ENCODE peak calls at places on chromosome 18, in four cellular contexts. One of them, this sample, is unnamed.

GRCh38 chr18:62876828-62877227 is 161.5 kb downstream of the PHLPP1 start:
- DNase-seq in K562: no peak
- DNase-seq in GM12878: no peak
- DNase-seq in WTC11: no peak
- DNase-seq in this sample: no peak

GRCh38 chr18:65215865-65216466 is 534.8 kb upstream of the CDH7 start:
- DNase-seq in GM12878: no peak
- DNase-seq in WTC11: no peak
- DNase-seq in K562: no peak
- DNase-seq in this sample: no peak

GRCh38 chr18:46555213-46555612 is 101.8 kb downstream of the LOXHD1 start:
- DNase-seq in WTC11: no peak
- DNase-seq in GM12878: no peak
- DNase-seq in K562: no peak
- DNase-seq in this sample: peak

GRCh38 chr18:4293337-4293736 is 161.8 kb downstream of the DLGAP1 start:
- DNase-seq in GM12878: no peak
- DNase-seq in WTC11: no peak
- DNase-seq in K562: no peak
- DNase-seq in this sample: no peak

GRCh38 chr18:80112623-80113248 is 3.7 kb downstream of the ADNP2 start:
- DNase-seq in K562: peak
- DNase-seq in WTC11: no peak
- DNase-seq in GM12878: no peak
- DNase-seq in this sample: peak

GRCh38 chr18:79900610-79901570 is 50.6 kb downstream of the SLC66A2 start:
- DNase-seq in K562: no peak
- DNase-seq in WTC11: no peak
- DNase-seq in GM12878: no peak
- DNase-seq in this sample: no peak

GRCh38 chr18:76971149-76971548 is 148.8 kb downstream of the ZNF236 start:
- DNase-seq in K562: no peak
- DNase-seq in GM12878: no peak
- DNase-seq in WTC11: no peak
- DNase-seq in this sample: no peak

GRCh38 chr18:62637807-62638687 is 77.3 kb upstream of the PHLPP1 start:
- DNase-seq in WTC11: peak
- DNase-seq in K562: peak
- DNase-seq in GM12878: no peak
- DNase-seq in this sample: peak

GRCh38 chr18:62324917-62325805 is at the start of gene TNFRSF11A:
- DNase-seq in WTC11: peak
- DNase-seq in K562: peak
- DNase-seq in GM12878: no peak
- DNase-seq in this sample: no peak

GRCh38 chr18:79873449-79874110 is 75.8 kb downstream of the KCNG2 start:
- DNase-seq in WTC11: no peak
- DNase-seq in GM12878: no peak
- DNase-seq in K562: no peak
- DNase-seq in this sample: no peak

GRCh38 chr18:50203801-50204604 is 9.1 kb upstream of the MYO5B start:
- DNase-seq in GM12878: no peak
- DNase-seq in K562: peak
- DNase-seq in WTC11: peak
- DNase-seq in this sample: peak

GRCh38 chr18:2411381-2411977 is 159.8 kb downstream of the METTL4 start:
- DNase-seq in WTC11: no peak
- DNase-seq in K562: no peak
- DNase-seq in GM12878: no peak
- DNase-seq in this sample: no peak

GRCh38 chr18:79684787-79685186 is 5.2 kb downstream of the CTDP1 start:
- DNase-seq in WTC11: no peak
- DNase-seq in K562: no peak
- DNase-seq in GM12878: no peak
- DNase-seq in this sample: no peak

GRCh38 chr18:46386788-46387187 is 270.2 kb downstream of the LOXHD1 start:
- DNase-seq in GM12878: no peak
- DNase-seq in K562: no peak
- DNase-seq in WTC11: no peak
- DNase-seq in this sample: no peak

GRCh38 chr18:28823506-28824182 is 646.7 kb upstream of the CDH2 start:
- DNase-seq in K562: no peak
- DNase-seq in WTC11: no peak
- DNase-seq in GM12878: no peak
- DNase-seq in this sample: no peak
- TF ChIP-seq TCF7 in K562: no peak
- TF ChIP-seq TCF7 in WTC11: no peak
- TF ChIP-seq TCF7 in GM12878: no peak
- TF ChIP-seq TCF7 in this sample: no peak

GRCh38 chr18:35268811-35269210 is 21.2 kb downstream of the ZSCAN30 start:
- DNase-seq in GM12878: no peak
- DNase-seq in K562: no peak
- DNase-seq in WTC11: no peak
- DNase-seq in this sample: no peak

GRCh38 chr18:35267161-35267651 is 22.8 kb downstream of the ZSCAN30 start:
- DNase-seq in K562: no peak
- DNase-seq in WTC11: peak
- DNase-seq in GM12878: no peak
- DNase-seq in this sample: no peak

GRCh38 chr18:35267809-35268208 is 22.2 kb downstream of the ZSCAN30 start:
- DNase-seq in GM12878: no peak
- DNase-seq in WTC11: no peak
- DNase-seq in K562: no peak
- DNase-seq in this sample: no peak

GRCh38 chr18:35264409-35264808 is 23.6 kb downstream of the ZNF397 start:
- DNase-seq in K562: no peak
- DNase-seq in WTC11: no peak
- DNase-seq in GM12878: no peak
- DNase-seq in this sample: no peak
- TF ChIP-seq SP1 in K562: no peak
- TF ChIP-seq SP1 in WTC11: no peak
- TF ChIP-seq SP1 in GM12878: no peak
- TF ChIP-seq SP1 in this sample: no peak

DNA sequence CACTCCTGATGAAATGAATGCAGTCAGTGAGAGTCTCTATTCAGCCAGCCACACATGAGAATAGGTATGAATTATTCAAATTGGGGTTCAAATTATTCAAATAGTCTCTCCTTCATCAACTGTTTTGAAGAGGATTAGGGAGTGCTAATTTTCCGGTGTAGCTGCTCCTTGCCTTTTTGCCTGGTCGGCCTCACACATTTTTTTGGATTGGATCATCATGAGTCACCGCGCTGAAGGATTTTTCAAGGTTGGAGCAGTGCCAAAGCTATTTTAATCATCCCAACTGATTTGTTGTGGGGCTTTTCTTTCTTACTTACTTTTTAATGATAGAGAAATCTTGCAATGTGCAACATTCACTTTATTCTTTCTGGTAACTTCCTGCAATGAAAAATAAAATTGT is 2.4 kb upstream of the DTNA start:
- DNase-seq in WTC11: no peak
- DNase-seq in GM12878: no peak
- DNase-seq in K562: no peak
- DNase-seq in this sample: no peak
- TF ChIP-seq TCF7 in WTC11: no peak
- TF ChIP-seq TCF7 in GM12878: no peak
- TF ChIP-seq TCF7 in K562: no peak
- TF ChIP-seq TCF7 in this sample: no peak

GRCh38 chr18:58616446-58616845 is 12.4 kb downstream of the ALPK2 start:
- DNase-seq in WTC11: no peak
- DNase-seq in GM12878: no peak
- DNase-seq in K562: no peak
- DNase-seq in this sample: no peak

GRCh38 chr18:58612239-58613055 is 16.4 kb downstream of the ALPK2 start:
- DNase-seq in GM12878: no peak
- DNase-seq in WTC11: no peak
- DNase-seq in K562: no peak
- DNase-seq in this sample: no peak

GRCh38 chr18:58618822-58619553 is 9.9 kb downstream of the ALPK2 start:
- DNase-seq in WTC11: no peak
- DNase-seq in K562: no peak
- DNase-seq in GM12878: no peak
- DNase-seq in this sample: no peak

GRCh38 chr18:58611471-58612131 is 17.3 kb downstream of the ALPK2 start:
- DNase-seq in WTC11: peak
- DNase-seq in K562: no peak
- DNase-seq in GM12878: no peak
- DNase-seq in this sample: no peak

DNA sequence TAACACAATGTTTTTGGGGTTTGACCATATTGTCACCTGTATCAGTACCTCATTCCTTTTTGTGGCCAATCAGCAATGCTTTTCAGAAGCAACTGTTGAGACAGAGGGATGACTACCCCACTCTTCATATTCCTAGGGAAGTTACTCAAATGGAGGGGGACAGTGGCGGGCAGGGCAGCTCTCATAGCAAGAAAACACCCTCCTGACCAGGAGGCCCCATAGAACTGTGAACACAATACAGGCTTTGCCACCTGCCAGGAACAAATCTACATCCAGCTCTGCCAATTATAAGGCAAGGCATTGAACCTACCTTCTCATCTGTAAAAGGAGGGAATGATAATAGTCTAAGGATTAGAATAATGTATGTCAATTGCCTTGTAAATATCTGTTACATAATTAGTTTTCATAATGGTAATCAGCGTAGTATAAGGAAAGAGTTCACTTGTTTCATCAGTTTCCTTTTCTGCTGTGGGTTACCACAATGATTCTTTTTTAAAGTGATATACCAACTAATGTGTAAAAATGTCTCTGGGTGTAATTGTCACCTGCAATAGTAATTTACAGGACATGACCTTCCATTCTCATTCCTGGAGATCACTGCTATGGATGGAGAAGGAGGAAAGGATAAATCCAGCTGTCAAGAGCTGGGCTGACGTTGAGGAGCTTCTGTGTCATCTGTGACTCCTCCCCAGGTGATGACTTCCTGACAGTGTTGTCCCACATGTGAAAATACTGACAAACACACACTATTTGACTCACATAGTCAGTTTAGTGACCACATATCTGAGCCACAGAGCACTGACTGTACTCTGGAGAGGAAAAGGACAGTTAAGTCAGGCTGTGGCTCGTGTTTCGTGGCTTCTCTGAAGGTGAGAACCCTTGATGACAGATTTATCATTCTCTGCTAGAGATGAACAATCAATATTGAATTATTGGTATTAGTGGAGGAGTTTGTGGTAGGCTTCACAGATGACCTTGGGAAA is 13.4 kb downstream of the ALPK2 start:
- DNase-seq in K562: no peak
- DNase-seq in WTC11: no peak
- DNase-seq in GM12878: peak
- DNase-seq in this sample: no peak
- TF ChIP-seq SP1 in K562: no peak
- TF ChIP-seq SP1 in WTC11: no peak
- TF ChIP-seq SP1 in GM12878: peak
- TF ChIP-seq SP1 in this sample: no peak

GRCh38 chr18:59672125-59672769 is 25.0 kb downstream of the CCBE1 start:
- DNase-seq in K562: no peak
- DNase-seq in WTC11: no peak
- DNase-seq in GM12878: no peak
- DNase-seq in this sample: no peak
- TF ChIP-seq TCF7 in K562: no peak
- TF ChIP-seq TCF7 in WTC11: no peak
- TF ChIP-seq TCF7 in GM12878: no peak
- TF ChIP-seq TCF7 in this sample: no peak

GRCh38 chr18:23612434-23613090 is 26.3 kb upstream of the NPC1 start:
- DNase-seq in WTC11: no peak
- DNase-seq in K562: no peak
- DNase-seq in GM12878: peak
- DNase-seq in this sample: no peak
- TF ChIP-seq SP1 in WTC11: no peak
- TF ChIP-seq SP1 in K562: no peak
- TF ChIP-seq SP1 in GM12878: no peak
- TF ChIP-seq SP1 in this sample: no peak

GRCh38 chr18:75504469-75504868 is 77.0 kb upstream of the SMIM21 start:
- DNase-seq in GM12878: no peak
- DNase-seq in K562: no peak
- DNase-seq in WTC11: no peak
- DNase-seq in this sample: no peak
- TF ChIP-seq TCF7 in GM12878: no peak
- TF ChIP-seq TCF7 in K562: no peak
- TF ChIP-seq TCF7 in WTC11: no peak
- TF ChIP-seq TCF7 in this sample: no peak